ENCODE peak calls at places on chromosomes 13 and 19, in five cellular contexts. S is brain microvascular endothelial cell, N is Peyer's patch, K is IMR-90, G is pancreas. E is an unnamed sample.

GRCh38 chr19:19451429-19452240 is 46.2 kb downstream of the GATAD2A start:
- DNase-seq in N (no peak), K (no peak), G (no peak), S (no peak), E (no peak)

GRCh38 chr19:16326401-16327130 is 1.9 kb downstream of the KLF2 start:
- DNase-seq in S (no peak), G (peak), N (no peak), K (no peak), E (no peak)

GRCh38 chr13:79723462-79724116 is 242.6 kb downstream of the NDFIP2 start:
- DNase-seq in S (no peak), G (no peak), K (no peak), N (no peak), E (no peak)

GRCh38 chr19:293436-294110 is 2.4 kb upstream of the PLPP2 start:
- DNase-seq in N (peak), K (no peak), S (no peak), G (no peak), E (no peak)

GRCh38 chr13:23799945-23800344 is 89.3 kb downstream of the MIPEP start:
- DNase-seq in S (peak), G (no peak), N (no peak), K (peak), E (no peak)

GRCh38 chr19:47699360-47699917 is 13.8 kb upstream of the EHD2 start:
- DNase-seq in K (peak), S (no peak), G (peak), N (peak), E (peak)

GRCh38 chr19:50607874-50608785 is 31.6 kb downstream of the SYT3 start:
- DNase-seq in G (peak), N (peak), S (peak), K (peak), E (peak)

GRCh38 chr13:25397763-25398162 is 26.0 kb downstream of the ATP8A2 start:
- DNase-seq in K (no peak), G (no peak), N (no peak), S (no peak), E (no peak)

GRCh38 chr13:77345150-77345780 is 18.4 kb upstream of the MYCBP2 start:
- DNase-seq in G (no peak), S (no peak), K (no peak), N (no peak), E (no peak)

GRCh38 chr19:48997972-48998371 is 4.3 kb downstream of the RUVBL2 start:
- DNase-seq in S (peak), G (no peak), K (peak), N (no peak), E (no peak)

GRCh38 chr13:68927387-68928026 is 1180.1 kb upstream of the ATXN8OS start:
- DNase-seq in K (no peak), N (no peak), S (no peak), G (no peak), E (peak)

GRCh38 chr13:107964356-107964755 is 251.0 kb downstream of the LIG4 start:
- DNase-seq in S (no peak), N (no peak), G (no peak), K (no peak), E (no peak)

GRCh38 chr19:47124937-47125668 is 5.5 kb upstream of the SAE1 start:
- DNase-seq in G (no peak), K (peak), S (peak), N (no peak), E (peak)

GRCh38 chr19:4007836-4008539 is 452 bp downstream of the PIAS4 start:
- DNase-seq in N (peak), G (peak), S (no peak), K (no peak), E (no peak)

GRCh38 chr13:76783798-76784197 is 102.4 kb downstream of the KCTD12 start:
- DNase-seq in K (no peak), N (no peak), G (no peak), S (no peak), E (no peak)

GRCh38 chr19:35805518-35806102 is 7.0 kb downstream of the PRODH2 start:
- DNase-seq in N (no peak), S (no peak), K (no peak), G (no peak), E (no peak)

GRCh38 chr19:47273313-47274070 is 1.2 kb upstream of the INAFM1 start:
- DNase-seq in N (peak), G (peak), K (peak), S (peak), E (peak)

GRCh38 chr19:23823952-23824389 is 65.3 kb upstream of the ZNF681 start:
- DNase-seq in K (no peak), G (no peak), S (no peak), N (no peak), E (no peak)

GRCh38 chr19:18021121-18021755 is 13.3 kb downstream of the ARRDC2 start:
- DNase-seq in G (peak), N (peak), S (peak), K (peak), E (peak)

GRCh38 chr13:36242761-36243160 is 28.4 kb upstream of the SOHLH2 start:
- DNase-seq in N (no peak), K (no peak), G (no peak), S (no peak), E (no peak)

GRCh38 chr19:49400034-49400433 is 12.0 kb downstream of the KASH5 start:
- DNase-seq in K (peak), N (no peak), S (no peak), G (no peak), E (no peak)

GRCh38 chr13:27933580-27934328 is 14.0 kb downstream of the PDX1 start:
- DNase-seq in N (no peak), S (no peak), K (no peak), G (peak), E (no peak)

GRCh38 chr13:101258071-101258470 is 158.2 kb downstream of the NALCN start:
- DNase-seq in N (no peak), G (no peak), S (peak), K (peak), E (peak)

GRCh38 chr19:48283908-48284307 is 14.0 kb downstream of the ZNF114 start:
- DNase-seq in K (peak), S (peak), N (no peak), G (no peak), E (no peak)

GRCh38 chr19:8116437-8117293 is 32.7 kb downstream of the FBN3 start:
- DNase-seq in S (no peak), G (no peak), N (no peak), K (no peak), E (peak)

GRCh38 chr13:58955546-58956385 is 1208.0 kb downstream of the DIAPH3 start:
- DNase-seq in K (no peak), G (no peak), S (no peak), N (no peak), E (no peak)

GRCh38 chr19:15124572-15125231 is 17.5 kb downstream of the SYDE1 start:
- DNase-seq in N (peak), K (no peak), S (no peak), G (peak), E (no peak)

GRCh38 chr13:101211261-101211660 is 205.0 kb downstream of the NALCN start:
- DNase-seq in G (no peak), K (peak), N (no peak), S (no peak), E (peak)

GRCh38 chr19:16566161-16566560 is 6.1 kb downstream of the SLC35E1 start:
- DNase-seq in N (no peak), S (no peak), K (no peak), G (no peak), E (no peak)

GRCh38 chr13:113820813-113821651 is 42.8 kb downstream of the GAS6 start:
- DNase-seq in G (peak), S (peak), K (peak), N (no peak), E (peak)
- TF ChIP-seq CTCF in G (no peak), S (peak), K (peak), N (no peak), E (no peak)

GRCh38 chr13:45506811-45507210 is 42.1 kb downstream of the COG3 start:
- DNase-seq in G (no peak), S (no peak), N (no peak), K (no peak), E (no peak)
- H3K27ac ChIP-seq in G (no peak), S (no peak), N (no peak), K (peak), E (no peak)

GRCh38 chr19:38224014-38224862 is at the start of gene DPF1:
- DNase-seq in N (no peak), S (peak), K (peak), G (no peak), E (peak)
- TF ChIP-seq CTCF in N (no peak), S (peak), K (peak), G (no peak), E (peak)

GRCh38 chr19:40707615-40708014 is 9.1 kb downstream of the COQ8B start:
- DNase-seq in G (no peak), N (no peak), K (no peak), S (no peak), E (no peak)

GRCh38 chr19:40705362-40705651 is 11.4 kb downstream of the COQ8B start:
- DNase-seq in S (no peak), N (no peak), K (no peak), G (no peak), E (no peak)

GRCh38 chr19:40703029-40703755 is 12.7 kb upstream of the NUMBL start:
- DNase-seq in N (no peak), S (no peak), K (no peak), G (no peak), E (no peak)

GRCh38 chr19:40704491-40705361 is 12.0 kb downstream of the COQ8B start:
- DNase-seq in K (no peak), G (no peak), N (no peak), S (no peak), E (no peak)

GRCh38 chr19:40705950-40706619 is 10.6 kb downstream of the COQ8B start:
- DNase-seq in N (no peak), K (no peak), S (no peak), G (no peak), E (no peak)
- H3K27ac ChIP-seq in N (no peak), K (no peak), S (no peak), G (no peak), E (peak)

GRCh38 chr13:103297083-103297482 is 230.9 kb upstream of the SLC10A2 start:
- DNase-seq in N (no peak), K (no peak), G (no peak), S (no peak), E (no peak)

GRCh38 chr13:103303078-103303651 is 236.9 kb upstream of the SLC10A2 start:
- DNase-seq in G (no peak), N (no peak), S (no peak), K (no peak), E (no peak)

GRCh38 chr13:103299079-103299478 is 232.9 kb upstream of the SLC10A2 start:
- DNase-seq in K (no peak), S (no peak), N (peak), G (no peak), E (no peak)
- TF ChIP-seq CTCF in K (no peak), S (no peak), N (no peak), G (no peak), E (no peak)

DNA sequence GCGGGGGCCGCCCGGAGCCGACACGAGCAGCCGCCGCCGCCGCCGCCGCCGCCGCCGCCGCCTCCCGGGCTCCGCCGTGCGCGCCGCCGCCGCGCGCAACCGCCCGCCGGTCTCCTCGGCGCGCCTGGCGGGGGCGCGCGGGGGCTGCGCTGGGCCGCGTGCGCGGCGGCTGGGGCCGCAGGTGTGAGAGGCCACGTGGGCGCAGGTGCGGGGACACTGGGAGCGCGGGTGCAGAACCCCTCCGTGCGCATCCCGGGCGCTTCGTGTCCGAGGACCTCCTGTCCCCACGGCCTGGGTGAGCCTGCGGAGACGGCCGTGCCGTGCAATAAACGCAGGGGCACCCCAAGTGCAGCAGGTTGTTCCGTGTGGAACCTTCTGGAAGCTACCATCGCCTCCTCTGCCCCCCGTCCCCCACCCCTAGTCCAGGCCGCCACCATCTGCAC is at the start of gene LINGO3:
- DNase-seq in S (no peak), K (no peak), G (no peak), N (no peak), E (no peak)
- H3K27ac ChIP-seq in S (no peak), K (no peak), G (no peak), N (no peak), E (no peak)